ENCODE peak calls at places on chromosomes 2 and 18, in six cellular contexts. K is body of pancreas, R is uterus, Q is testis, M is sigmoid colon, Y is A549. G is an unnamed sample. For H3K4me1, the result is how much of the 10 kb centered on the place peaks cover.

GRCh38 chr2:41966431-41966893 is 81.4 kb upstream of the PKDCC start:
- DNase-seq in K (peak), R (peak), Q (peak), M (peak), Y (peak), G (peak)

GRCh38 chr18:51506811-51507210 is 309.3 kb upstream of the MEX3C start:
- DNase-seq in K (no peak), R (no peak), Q (no peak), M (no peak), Y (no peak), G (no peak)

GRCh38 chr2:22037274-22037673 is 913.5 kb downstream of the TDRD15 start:
- DNase-seq in K (no peak), R (no peak), Q (peak), M (no peak), Y (no peak), G (no peak)

GRCh38 chr18:35634376-35634775 is 52.8 kb downstream of the GALNT1 start:
- DNase-seq in K (no peak), R (no peak), Q (no peak), M (no peak), Y (no peak), G (no peak)

GRCh38 chr2:210503622-210504300 is 27.2 kb upstream of the LANCL1 start:
- DNase-seq in K (peak), R (no peak), Q (no peak), M (no peak), Y (no peak), G (no peak)

GRCh38 chr18:26425148-26425531 is 123.2 kb downstream of the KCTD1 start:
- DNase-seq in K (no peak), R (peak), Q (no peak), M (peak), Y (no peak), G (no peak)

GRCh38 chr18:78670778-78671405 is 308.7 kb upstream of the SALL3 start:
- DNase-seq in K (no peak), R (no peak), Q (no peak), M (no peak), Y (no peak), G (no peak)

GRCh38 chr18:41753826-41754225 is 201.2 kb upstream of the PIK3C3 start:
- DNase-seq in K (no peak), R (no peak), Q (no peak), M (no peak), Y (no peak), G (no peak)

GRCh38 chr2:113164234-113164929 is 9.4 kb upstream of the PSD4 start:
- DNase-seq in K (no peak), R (no peak), Q (peak), M (no peak), Y (no peak), G (no peak)

GRCh38 chr2:30530346-30530745 is 83.3 kb downstream of the LCLAT1 start:
- DNase-seq in K (no peak), R (no peak), Q (no peak), M (no peak), Y (no peak), G (no peak)

GRCh38 chr2:160241251-160242137 is 41.4 kb upstream of the ITGB6 start:
- DNase-seq in K (peak), R (peak), Q (no peak), M (peak), Y (peak), G (peak)

GRCh38 chr2:29446852-29447251 is 331.6 kb downstream of the CLIP4 start:
- DNase-seq in K (no peak), R (no peak), Q (no peak), M (no peak), Y (no peak), G (no peak)

GRCh38 chr2:155190342-155190741 is 491.8 kb downstream of the KCNJ3 start:
- DNase-seq in K (no peak), R (no peak), Q (no peak), M (no peak), Y (no peak), G (no peak)

GRCh38 chr2:160214461-160215055 is 14.5 kb upstream of the ITGB6 start:
- DNase-seq in K (no peak), R (peak), Q (no peak), M (no peak), Y (peak), G (peak)

GRCh38 chr2:12618576-12618975 is 98.2 kb upstream of the TRIB2 start:
- DNase-seq in K (no peak), R (no peak), Q (no peak), M (no peak), Y (no peak), G (no peak)

GRCh38 chr18:57864615-57865121 is 61.6 kb upstream of the ATP8B1 start:
- DNase-seq in K (peak), R (no peak), Q (no peak), M (no peak), Y (no peak), G (no peak)

GRCh38 chr2:232876071-232876977 is 6.3 kb downstream of the SNORC start:
- DNase-seq in K (peak), R (no peak), Q (peak), M (peak), Y (peak), G (no peak)

GRCh38 chr18:70022636-70023035 is 75.0 kb upstream of the CD226 start:
- DNase-seq in K (no peak), R (no peak), Q (no peak), M (no peak), Y (no peak), G (no peak)

GRCh38 chr2:88091943-88092342 is 24.3 kb downstream of the SMYD1 start:
- DNase-seq in K (no peak), R (no peak), Q (no peak), M (no peak), Y (no peak), G (no peak)

GRCh38 chr2:19753818-19754217 is 148.0 kb downstream of the TTC32 start:
- DNase-seq in K (no peak), R (no peak), Q (no peak), M (no peak), Y (no peak), G (no peak)

GRCh38 chr2:48961009-48961408 is 193.3 kb downstream of the FSHR start:
- DNase-seq in K (no peak), R (no peak), Q (no peak), M (no peak), Y (no peak), G (no peak)

GRCh38 chr18:54444309-54444914 is 86.7 kb downstream of the C18orf54 start:
- DNase-seq in K (peak), R (no peak), Q (peak), M (no peak), Y (peak), G (peak)

GRCh38 chr2:16322308-16323130 is 343.1 kb downstream of the CYRIA start:
- DNase-seq in K (no peak), R (no peak), Q (no peak), M (no peak), Y (no peak), G (no peak)

DNA sequence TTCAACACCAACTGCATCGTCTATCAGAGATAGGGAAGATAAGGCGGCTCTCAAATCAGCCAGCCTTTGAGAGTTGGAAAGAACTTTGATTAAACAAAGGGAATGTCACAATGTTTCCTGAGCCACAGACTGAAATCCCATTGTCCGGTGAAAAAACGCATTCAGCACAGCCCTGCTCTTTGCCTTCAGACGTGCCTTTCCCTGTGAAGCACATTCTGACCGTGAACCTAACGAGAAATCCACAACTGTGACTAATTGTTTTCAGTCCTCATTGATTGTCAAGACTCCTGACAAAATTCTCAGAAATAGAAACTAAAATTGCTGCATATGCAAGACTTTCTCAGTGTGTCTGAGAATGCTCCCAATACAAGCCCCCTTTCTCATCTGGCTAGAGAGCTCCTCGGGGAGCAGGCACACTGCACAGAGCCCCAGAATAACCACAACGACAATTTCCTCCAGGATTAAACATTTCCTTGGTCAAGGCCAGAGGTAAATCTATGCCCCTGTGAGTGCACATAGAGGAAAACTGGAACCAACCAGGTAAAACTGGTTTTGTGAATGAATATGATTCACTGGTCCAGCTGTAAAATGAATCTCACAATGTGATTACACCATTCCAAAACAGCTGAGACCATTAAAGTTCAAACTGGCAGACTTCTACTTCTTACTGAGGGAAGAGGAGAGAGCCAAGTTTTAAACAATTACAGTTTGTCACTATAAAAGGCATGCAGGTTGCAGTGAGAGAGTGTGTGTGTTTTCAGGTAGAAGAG is 561.9 kb upstream of the ID2 start:
- DNase-seq in K (peak), R (no peak), Q (peak), M (no peak), Y (no peak), G (no peak)
- TF ChIP-seq POLR2A in K (peak), R (no peak), Q (no peak), M (no peak), Y (no peak), G (no peak)

DNA sequence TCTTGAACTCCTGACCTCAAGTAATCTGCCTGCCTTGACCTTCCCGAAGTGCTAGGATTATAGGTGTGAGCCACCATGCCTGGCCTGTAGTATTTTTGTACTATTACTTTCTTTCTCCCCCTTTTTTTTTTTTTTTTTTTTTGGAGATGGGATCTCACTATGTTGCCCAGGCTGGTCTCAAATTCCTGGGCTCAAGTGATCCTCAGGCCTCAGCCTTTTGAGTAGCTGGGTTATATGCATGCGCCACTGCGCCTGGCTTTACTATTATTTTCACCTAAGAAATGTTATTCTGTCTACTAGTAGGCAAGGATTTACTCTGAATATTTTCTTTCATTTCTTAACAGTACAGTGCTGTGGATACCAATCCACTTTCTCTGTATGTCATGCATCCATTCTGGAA is 17.4 kb upstream of the ADGRF3 start:
- DNase-seq in K (no peak), R (no peak), Q (no peak), M (no peak), Y (no peak), G (no peak)
- H3K4me3 ChIP-seq in K (no peak), R (no peak), Q (no peak), M (no peak), Y (no peak), G (no peak)

GRCh38 chr2:131058905-131059304 is 34.4 kb downstream of the FAM168B start:
- DNase-seq in K (no peak), R (no peak), Q (no peak), M (no peak), Y (no peak), G (no peak)
- H3K4me1 ChIP-seq in K (under half), R (under half), Q (under half), M (under half), Y (under half), G (under half)

GRCh38 chr18:9334351-9335254 is at the start of gene TWSG1:
- DNase-seq in K (peak), R (peak), Q (peak), M (peak), Y (peak), G (peak)
- TF ChIP-seq POLR2A in K (no peak), R (peak), Q (no peak), M (peak), Y (peak), G (peak)

DNA sequence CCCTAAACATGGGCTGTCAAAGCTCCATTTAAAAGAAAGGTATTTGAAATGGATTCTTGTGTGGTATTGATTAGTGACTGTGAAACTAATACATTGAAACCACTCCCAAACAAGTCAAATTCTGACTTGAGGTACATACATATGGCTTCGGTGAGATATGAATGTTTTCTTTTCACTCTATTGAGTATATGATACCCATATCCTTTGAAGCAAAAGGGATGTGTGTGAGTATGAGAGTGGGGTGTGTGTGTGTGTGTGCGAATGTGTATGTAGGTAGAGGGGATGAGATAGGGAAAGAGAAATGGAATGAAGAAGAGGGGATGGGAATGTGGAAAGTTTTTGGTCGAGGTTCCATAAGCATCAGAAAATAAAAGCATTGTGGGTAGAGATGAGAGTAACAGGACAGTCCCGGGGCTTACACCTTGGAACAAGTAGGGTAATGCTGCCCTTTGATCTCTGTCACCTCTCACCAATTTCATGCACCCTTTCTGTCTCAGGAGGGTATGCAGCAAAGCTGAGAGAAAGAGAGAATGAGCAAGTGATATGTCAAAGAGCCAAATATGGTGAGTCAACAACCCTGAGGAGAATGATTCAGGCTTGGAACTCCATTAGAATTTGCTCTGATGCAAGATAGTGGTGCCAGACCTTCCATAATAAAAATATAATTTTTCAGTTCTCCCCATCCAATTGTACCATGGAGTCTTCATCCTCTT is 64.0 kb upstream of the ZEB2 start:
- DNase-seq in K (no peak), R (no peak), Q (no peak), M (no peak), Y (no peak), G (no peak)
- H3K4me3 ChIP-seq in K (no peak), R (no peak), Q (no peak), M (no peak), Y (no peak), G (no peak)

DNA sequence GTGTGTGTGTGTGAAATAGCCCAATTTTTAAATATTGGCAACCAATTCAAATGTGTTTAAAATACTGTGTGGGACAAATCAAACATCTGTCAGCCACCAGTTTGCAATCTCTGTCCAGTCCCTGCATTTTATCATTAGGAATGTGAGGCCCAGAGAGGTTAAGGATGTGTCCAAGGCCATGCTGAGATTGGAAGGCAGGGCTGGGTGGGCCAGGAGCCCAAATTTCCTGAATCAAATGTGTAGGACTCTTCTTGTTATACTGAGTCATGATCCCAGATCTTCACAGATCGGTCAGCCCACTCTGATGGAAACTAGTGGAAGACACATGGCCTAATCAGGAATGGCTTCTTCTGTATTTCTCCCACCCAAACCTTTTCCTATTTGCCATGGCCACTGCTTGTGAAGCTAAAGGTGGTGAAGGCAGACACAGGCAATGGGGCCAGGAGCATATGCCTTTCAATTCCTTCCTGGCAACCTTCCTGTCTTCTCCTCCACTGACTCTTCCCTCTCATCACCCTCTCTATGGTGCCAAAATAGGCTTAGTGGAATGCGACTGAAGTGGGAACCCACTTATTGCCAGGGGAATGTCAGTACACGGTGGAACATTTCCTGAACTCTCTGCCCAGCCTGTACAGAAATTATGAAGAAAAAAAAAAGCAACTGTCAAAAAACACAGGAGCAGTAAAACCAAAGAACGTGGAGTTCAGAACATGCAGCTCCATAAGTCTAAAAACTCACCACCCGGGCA is 35.5 kb downstream of the ZEB2 start:
- DNase-seq in K (no peak), R (no peak), Q (no peak), M (no peak), Y (no peak), G (no peak)
- H3K4me1 ChIP-seq in K (under half), R (under half), Q (under half), M (under half), Y (under half), G (under half)

GRCh38 chr2:134917219-134917957 is 1.2 kb upstream of the CCNT2 start:
- DNase-seq in K (peak), R (peak), Q (peak), M (no peak), Y (no peak), G (peak)

GRCh38 chr2:134919360-134920210 is 963 bp downstream of the CCNT2 start:
- DNase-seq in K (peak), R (peak), Q (peak), M (peak), Y (no peak), G (peak)

GRCh38 chr2:134912406-134912805 is 6.2 kb upstream of the CCNT2 start:
- DNase-seq in K (no peak), R (no peak), Q (no peak), M (no peak), Y (no peak), G (no peak)

GRCh38 chr2:134918518-134919359 is at the start of gene CCNT2:
- DNase-seq in K (peak), R (peak), Q (peak), M (peak), Y (peak), G (peak)

GRCh38 chr2:134917958-134918517 is 584 bp upstream of the CCNT2 start:
- DNase-seq in K (peak), R (no peak), Q (no peak), M (no peak), Y (no peak), G (no peak)
- TF ChIP-seq POLR2A in K (peak), R (peak), Q (peak), M (peak), Y (peak), G (peak)

GRCh38 chr2:240998706-240999000 is 235 bp downstream of the SNED1 start:
- DNase-seq in K (no peak), R (no peak), Q (no peak), M (no peak), Y (no peak), G (no peak)

GRCh38 chr2:241001413-241002274 is 3.2 kb downstream of the SNED1 start:
- DNase-seq in K (no peak), R (no peak), Q (peak), M (peak), Y (no peak), G (no peak)

GRCh38 chr2:240999001-240999791 is 778 bp downstream of the SNED1 start:
- DNase-seq in K (peak), R (peak), Q (peak), M (peak), Y (no peak), G (peak)

GRCh38 chr2:241000831-241001321 is 2.5 kb downstream of the SNED1 start:
- DNase-seq in K (peak), R (no peak), Q (peak), M (peak), Y (no peak), G (peak)

GRCh38 chr2:240999873-241000541 is 1.6 kb downstream of the SNED1 start:
- DNase-seq in K (no peak), R (no peak), Q (peak), M (peak), Y (no peak), G (peak)
- H3K4me3 ChIP-seq in K (no peak), R (peak), Q (peak), M (no peak), Y (no peak), G (peak)

GRCh38 chr2:65061910-65062339 is 5.7 kb downstream of the CEP68 start:
- DNase-seq in K (peak), R (no peak), Q (no peak), M (no peak), Y (no peak), G (no peak)

GRCh38 chr2:65059071-65059470 is 2.9 kb downstream of the CEP68 start:
- DNase-seq in K (no peak), R (peak), Q (no peak), M (no peak), Y (no peak), G (no peak)

GRCh38 chr2:65063426-65063825 is 7.2 kb downstream of the CEP68 start:
- DNase-seq in K (no peak), R (no peak), Q (no peak), M (no peak), Y (no peak), G (no peak)

GRCh38 chr2:65062843-65063242 is 6.6 kb downstream of the CEP68 start:
- DNase-seq in K (no peak), R (no peak), Q (peak), M (no peak), Y (no peak), G (no peak)

GRCh38 chr2:65061146-65061909 is 5.1 kb downstream of the CEP68 start:
- DNase-seq in K (peak), R (no peak), Q (peak), M (no peak), Y (no peak), G (no peak)
- H3K4me1 ChIP-seq in K (half or more), R (under half), Q (under half), M (half or more), Y (under half), G (under half)